ENCODE peak calls at places on chromosome 2, in seven cellular contexts. One of them, this sample, is unnamed. For H3K36me3, the result is how much of the 10 kb centered on the place peaks cover.

GRCh38 chr2:33023732-33024301 is 77.1 kb downstream of the LTBP1 start:
- DNase-seq in left lung: no peak
- DNase-seq in trophoblast cell: no peak
- DNase-seq in SJSA1: no peak
- DNase-seq in endodermal cell: no peak
- DNase-seq in cardiac muscle cell: no peak
- DNase-seq in BJ: no peak
- DNase-seq in this sample: peak

GRCh38 chr2:230658877-230659652 is 53.6 kb upstream of the CAB39 start:
- DNase-seq in SJSA1: no peak
- DNase-seq in trophoblast cell: no peak
- DNase-seq in left lung: no peak
- DNase-seq in endodermal cell: no peak
- DNase-seq in BJ: no peak
- DNase-seq in cardiac muscle cell: no peak
- DNase-seq in this sample: no peak

GRCh38 chr2:42196403-42197267 is 27.5 kb downstream of the EML4 start:
- DNase-seq in trophoblast cell: no peak
- DNase-seq in endodermal cell: peak
- DNase-seq in cardiac muscle cell: peak
- DNase-seq in BJ: no peak
- DNase-seq in SJSA1: peak
- DNase-seq in left lung: peak
- DNase-seq in this sample: peak

GRCh38 chr2:215698566-215698965 is 262.7 kb upstream of the FN1 start:
- DNase-seq in BJ: peak
- DNase-seq in endodermal cell: no peak
- DNase-seq in SJSA1: peak
- DNase-seq in trophoblast cell: peak
- DNase-seq in left lung: peak
- DNase-seq in cardiac muscle cell: no peak
- DNase-seq in this sample: peak

GRCh38 chr2:10905006-10905871 is 6.5 kb upstream of the KCNF1 start:
- DNase-seq in cardiac muscle cell: no peak
- DNase-seq in BJ: no peak
- DNase-seq in left lung: no peak
- DNase-seq in endodermal cell: no peak
- DNase-seq in trophoblast cell: no peak
- DNase-seq in SJSA1: no peak
- DNase-seq in this sample: no peak

GRCh38 chr2:190759749-190760213 is 110.9 kb downstream of the NAB1 start:
- DNase-seq in cardiac muscle cell: no peak
- DNase-seq in endodermal cell: no peak
- DNase-seq in BJ: peak
- DNase-seq in trophoblast cell: no peak
- DNase-seq in SJSA1: peak
- DNase-seq in left lung: no peak
- DNase-seq in this sample: peak

GRCh38 chr2:72765997-72766609 is 59.7 kb downstream of the EXOC6B start:
- DNase-seq in SJSA1: peak
- DNase-seq in BJ: no peak
- DNase-seq in left lung: no peak
- DNase-seq in endodermal cell: no peak
- DNase-seq in trophoblast cell: no peak
- DNase-seq in cardiac muscle cell: no peak
- DNase-seq in this sample: no peak

GRCh38 chr2:32739679-32740078 is 111.8 kb downstream of the TTC27 start:
- DNase-seq in cardiac muscle cell: no peak
- DNase-seq in trophoblast cell: no peak
- DNase-seq in BJ: no peak
- DNase-seq in left lung: no peak
- DNase-seq in endodermal cell: no peak
- DNase-seq in SJSA1: no peak
- DNase-seq in this sample: no peak

GRCh38 chr2:234686088-234686890 is 189.4 kb upstream of the ARL4C start:
- DNase-seq in trophoblast cell: peak
- DNase-seq in left lung: no peak
- DNase-seq in endodermal cell: peak
- DNase-seq in BJ: no peak
- DNase-seq in SJSA1: peak
- DNase-seq in cardiac muscle cell: peak
- DNase-seq in this sample: no peak

GRCh38 chr2:215874418-215874817 is 138.9 kb downstream of the MREG start:
- DNase-seq in trophoblast cell: no peak
- DNase-seq in left lung: no peak
- DNase-seq in cardiac muscle cell: no peak
- DNase-seq in SJSA1: no peak
- DNase-seq in BJ: no peak
- DNase-seq in endodermal cell: no peak
- DNase-seq in this sample: peak

GRCh38 chr2:182366625-182367024 is 60.2 kb downstream of the PDE1A start:
- DNase-seq in trophoblast cell: no peak
- DNase-seq in SJSA1: no peak
- DNase-seq in endodermal cell: no peak
- DNase-seq in left lung: no peak
- DNase-seq in cardiac muscle cell: no peak
- DNase-seq in BJ: peak
- DNase-seq in this sample: peak

GRCh38 chr2:121263996-121264715 is 20.8 kb downstream of the TFCP2L1 start:
- DNase-seq in cardiac muscle cell: no peak
- DNase-seq in left lung: no peak
- DNase-seq in BJ: no peak
- DNase-seq in trophoblast cell: no peak
- DNase-seq in SJSA1: no peak
- DNase-seq in endodermal cell: no peak
- DNase-seq in this sample: no peak

GRCh38 chr2:190210471-190210870 is 109.2 kb downstream of the HIBCH start:
- DNase-seq in SJSA1: no peak
- DNase-seq in BJ: no peak
- DNase-seq in cardiac muscle cell: no peak
- DNase-seq in trophoblast cell: no peak
- DNase-seq in endodermal cell: no peak
- DNase-seq in left lung: no peak
- DNase-seq in this sample: no peak

GRCh38 chr2:225466891-225467604 is 67.5 kb downstream of the NYAP2 start:
- DNase-seq in trophoblast cell: no peak
- DNase-seq in endodermal cell: no peak
- DNase-seq in BJ: no peak
- DNase-seq in cardiac muscle cell: no peak
- DNase-seq in left lung: no peak
- DNase-seq in SJSA1: no peak
- DNase-seq in this sample: no peak

GRCh38 chr2:127569274-127570065 is 34.0 kb downstream of the MYO7B start:
- DNase-seq in SJSA1: peak
- DNase-seq in endodermal cell: peak
- DNase-seq in cardiac muscle cell: no peak
- DNase-seq in left lung: no peak
- DNase-seq in BJ: no peak
- DNase-seq in trophoblast cell: peak
- DNase-seq in this sample: no peak

GRCh38 chr2:121128741-121129659 is 156.0 kb downstream of the TFCP2L1 start:
- DNase-seq in endodermal cell: peak
- DNase-seq in cardiac muscle cell: peak
- DNase-seq in BJ: no peak
- DNase-seq in SJSA1: peak
- DNase-seq in trophoblast cell: peak
- DNase-seq in left lung: peak
- DNase-seq in this sample: peak

GRCh38 chr2:191740016-191740419 is 62.1 kb downstream of the NABP1 start:
- DNase-seq in trophoblast cell: no peak
- DNase-seq in left lung: no peak
- DNase-seq in BJ: no peak
- DNase-seq in cardiac muscle cell: no peak
- DNase-seq in SJSA1: no peak
- DNase-seq in endodermal cell: no peak
- DNase-seq in this sample: peak

GRCh38 chr2:184049566-184049965 is 548.8 kb upstream of the ZNF804A start:
- DNase-seq in BJ: no peak
- DNase-seq in endodermal cell: no peak
- DNase-seq in cardiac muscle cell: no peak
- DNase-seq in left lung: no peak
- DNase-seq in SJSA1: no peak
- DNase-seq in trophoblast cell: no peak
- DNase-seq in this sample: no peak

GRCh38 chr2:197163755-197164753 is 146.5 kb downstream of the ANKRD44 start:
- DNase-seq in endodermal cell: peak
- DNase-seq in cardiac muscle cell: no peak
- DNase-seq in BJ: no peak
- DNase-seq in SJSA1: no peak
- DNase-seq in left lung: no peak
- DNase-seq in trophoblast cell: no peak
- DNase-seq in this sample: no peak

GRCh38 chr2:168422584-168422983 is 33.5 kb upstream of the CERS6 start:
- DNase-seq in SJSA1: no peak
- DNase-seq in BJ: no peak
- DNase-seq in endodermal cell: no peak
- DNase-seq in cardiac muscle cell: no peak
- DNase-seq in trophoblast cell: no peak
- DNase-seq in left lung: no peak
- DNase-seq in this sample: no peak

GRCh38 chr2:24881623-24882022 is 38.4 kb downstream of the ADCY3 start:
- DNase-seq in trophoblast cell: no peak
- DNase-seq in BJ: no peak
- DNase-seq in cardiac muscle cell: no peak
- DNase-seq in endodermal cell: no peak
- DNase-seq in left lung: no peak
- DNase-seq in SJSA1: no peak
- DNase-seq in this sample: no peak

GRCh38 chr2:7672027-7672684 is 754.9 kb downstream of the RNF144A start:
- DNase-seq in trophoblast cell: peak
- DNase-seq in BJ: no peak
- DNase-seq in SJSA1: no peak
- DNase-seq in left lung: peak
- DNase-seq in cardiac muscle cell: peak
- DNase-seq in endodermal cell: peak
- DNase-seq in this sample: peak

GRCh38 chr2:199118701-199119241 is 339.0 kb downstream of the SATB2 start:
- DNase-seq in BJ: no peak
- DNase-seq in endodermal cell: peak
- DNase-seq in trophoblast cell: peak
- DNase-seq in SJSA1: no peak
- DNase-seq in cardiac muscle cell: no peak
- DNase-seq in left lung: no peak
- DNase-seq in this sample: no peak

GRCh38 chr2:11121099-11121822 is 34.0 kb upstream of the SLC66A3 start:
- DNase-seq in cardiac muscle cell: no peak
- DNase-seq in endodermal cell: peak
- DNase-seq in left lung: no peak
- DNase-seq in BJ: no peak
- DNase-seq in trophoblast cell: peak
- DNase-seq in SJSA1: no peak
- DNase-seq in this sample: peak

GRCh38 chr2:213187833-213188532 is 36.6 kb upstream of the IKZF2 start:
- DNase-seq in cardiac muscle cell: peak
- DNase-seq in trophoblast cell: peak
- DNase-seq in endodermal cell: peak
- DNase-seq in SJSA1: peak
- DNase-seq in left lung: no peak
- DNase-seq in BJ: no peak
- DNase-seq in this sample: peak

GRCh38 chr2:36678856-36679255 is 17.7 kb upstream of the VIT start:
- DNase-seq in endodermal cell: no peak
- DNase-seq in BJ: no peak
- DNase-seq in left lung: no peak
- DNase-seq in SJSA1: no peak
- DNase-seq in cardiac muscle cell: no peak
- DNase-seq in trophoblast cell: no peak
- DNase-seq in this sample: no peak

GRCh38 chr2:237760506-237761502 is 37.8 kb upstream of the RBM44 start:
- DNase-seq in cardiac muscle cell: no peak
- DNase-seq in trophoblast cell: no peak
- DNase-seq in BJ: no peak
- DNase-seq in SJSA1: no peak
- DNase-seq in endodermal cell: no peak
- DNase-seq in left lung: no peak
- DNase-seq in this sample: no peak

GRCh38 chr2:237758165-237758564 is 40.4 kb upstream of the RBM44 start:
- DNase-seq in trophoblast cell: no peak
- DNase-seq in cardiac muscle cell: peak
- DNase-seq in BJ: no peak
- DNase-seq in SJSA1: no peak
- DNase-seq in endodermal cell: no peak
- DNase-seq in left lung: no peak
- DNase-seq in this sample: no peak

GRCh38 chr2:237759176-237759575 is 39.4 kb upstream of the RBM44 start:
- DNase-seq in left lung: no peak
- DNase-seq in SJSA1: no peak
- DNase-seq in endodermal cell: no peak
- DNase-seq in BJ: no peak
- DNase-seq in trophoblast cell: no peak
- DNase-seq in cardiac muscle cell: no peak
- DNase-seq in this sample: no peak

GRCh38 chr2:237754849-237755248 is 43.7 kb upstream of the RBM44 start:
- DNase-seq in trophoblast cell: no peak
- DNase-seq in cardiac muscle cell: peak
- DNase-seq in left lung: no peak
- DNase-seq in SJSA1: no peak
- DNase-seq in BJ: no peak
- DNase-seq in endodermal cell: no peak
- DNase-seq in this sample: no peak

GRCh38 chr2:237757616-237758015 is 41.0 kb upstream of the RBM44 start:
- DNase-seq in trophoblast cell: no peak
- DNase-seq in SJSA1: no peak
- DNase-seq in endodermal cell: no peak
- DNase-seq in cardiac muscle cell: no peak
- DNase-seq in BJ: no peak
- DNase-seq in left lung: no peak
- DNase-seq in this sample: no peak
- H3K36me3 ChIP-seq in trophoblast cell: under half
- H3K36me3 ChIP-seq in SJSA1: half or more
- H3K36me3 ChIP-seq in endodermal cell: half or more
- H3K36me3 ChIP-seq in cardiac muscle cell: under half
- H3K36me3 ChIP-seq in BJ: under half
- H3K36me3 ChIP-seq in left lung: half or more
- H3K36me3 ChIP-seq in this sample: half or more

GRCh38 chr2:132605236-132606180 is 64.5 kb downstream of the LYPD1 start:
- DNase-seq in left lung: no peak
- DNase-seq in trophoblast cell: no peak
- DNase-seq in BJ: no peak
- DNase-seq in cardiac muscle cell: no peak
- DNase-seq in SJSA1: no peak
- DNase-seq in endodermal cell: no peak
- DNase-seq in this sample: no peak
- H3K36me3 ChIP-seq in left lung: under half
- H3K36me3 ChIP-seq in trophoblast cell: under half
- H3K36me3 ChIP-seq in BJ: under half
- H3K36me3 ChIP-seq in cardiac muscle cell: under half
- H3K36me3 ChIP-seq in SJSA1: under half
- H3K36me3 ChIP-seq in endodermal cell: under half
- H3K36me3 ChIP-seq in this sample: under half

GRCh38 chr2:233473878-233474277 is 92.7 kb downstream of the USP40 start:
- DNase-seq in endodermal cell: no peak
- DNase-seq in trophoblast cell: no peak
- DNase-seq in left lung: no peak
- DNase-seq in cardiac muscle cell: no peak
- DNase-seq in SJSA1: no peak
- DNase-seq in BJ: no peak
- DNase-seq in this sample: no peak
- H3K36me3 ChIP-seq in endodermal cell: under half
- H3K36me3 ChIP-seq in trophoblast cell: under half
- H3K36me3 ChIP-seq in left lung: half or more
- H3K36me3 ChIP-seq in cardiac muscle cell: under half
- H3K36me3 ChIP-seq in SJSA1: under half
- H3K36me3 ChIP-seq in BJ: under half
- H3K36me3 ChIP-seq in this sample: under half

GRCh38 chr2:169803480-169803879 is 4.8 kb downstream of the SSB start:
- DNase-seq in left lung: no peak
- DNase-seq in trophoblast cell: no peak
- DNase-seq in endodermal cell: no peak
- DNase-seq in cardiac muscle cell: no peak
- DNase-seq in SJSA1: no peak
- DNase-seq in BJ: no peak
- DNase-seq in this sample: no peak
- H3K36me3 ChIP-seq in left lung: half or more
- H3K36me3 ChIP-seq in trophoblast cell: under half
- H3K36me3 ChIP-seq in endodermal cell: half or more
- H3K36me3 ChIP-seq in cardiac muscle cell: under half
- H3K36me3 ChIP-seq in SJSA1: half or more
- H3K36me3 ChIP-seq in BJ: under half
- H3K36me3 ChIP-seq in this sample: half or more